ENCODE peak calls at places on chromosomes 5 and 9, in seven cellular contexts. W is GM12865, Q is sigmoid colon, O is right lobe of liver, H is epithelial cell of proximal tubule, C is body of pancreas, J is neural crest cell. S is an unnamed sample.

GRCh38 chr9:36154213-36154952 is 14.8 kb upstream of the CCIN start:
- DNase-seq in W (no peak), Q (peak; percentile 81), O (no peak), H (peak; percentile 40), C (no peak), J (no peak), S (no peak)

GRCh38 chr5:73268826-73269225 is 95.8 kb downstream of the TMEM174 start:
- DNase-seq in W (no peak), Q (no peak), O (no peak), H (no peak), C (no peak), J (no peak), S (no peak)

GRCh38 chr5:167573274-167574127 is 717.9 kb upstream of the WWC1 start:
- DNase-seq in W (no peak), Q (no peak), O (peak; percentile 22), H (no peak), C (no peak), J (peak; percentile 36), S (no peak)

GRCh38 chr5:77518304-77518703 is 26.2 kb upstream of the WDR41 start:
- DNase-seq in W (peak; percentile 13), Q (no peak), O (no peak), H (no peak), C (no peak), J (no peak), S (no peak)

GRCh38 chr5:148913985-148914421 is 87.6 kb downstream of the ADRB2 start:
- DNase-seq in W (peak; percentile 7), Q (no peak), O (no peak), H (peak; percentile 94), C (no peak), J (no peak), S (no peak)

GRCh38 chr5:1483064-1483463 is 37.8 kb upstream of the SLC6A3 start:
- DNase-seq in W (no peak), Q (no peak), O (no peak), H (no peak), C (no peak), J (no peak), S (no peak)

GRCh38 chr9:22008662-22009562 is at the start of gene CDKN2B:
- DNase-seq in W (peak; percentile 85), Q (peak; percentile 97), O (peak; percentile 98), H (no peak), C (peak; percentile 97), J (peak; percentile 94), S (peak; percentile 93)

GRCh38 chr9:109349431-109349846 is 28.6 kb upstream of the EPB41L4B start:
- DNase-seq in W (no peak), Q (no peak), O (no peak), H (peak; percentile 74), C (peak; percentile 25), J (no peak), S (no peak)

GRCh38 chr9:109604036-109604600 is 106.0 kb upstream of the PTPN3 start:
- DNase-seq in W (no peak), Q (no peak), O (no peak), H (no peak), C (no peak), J (no peak), S (no peak)

DNA sequence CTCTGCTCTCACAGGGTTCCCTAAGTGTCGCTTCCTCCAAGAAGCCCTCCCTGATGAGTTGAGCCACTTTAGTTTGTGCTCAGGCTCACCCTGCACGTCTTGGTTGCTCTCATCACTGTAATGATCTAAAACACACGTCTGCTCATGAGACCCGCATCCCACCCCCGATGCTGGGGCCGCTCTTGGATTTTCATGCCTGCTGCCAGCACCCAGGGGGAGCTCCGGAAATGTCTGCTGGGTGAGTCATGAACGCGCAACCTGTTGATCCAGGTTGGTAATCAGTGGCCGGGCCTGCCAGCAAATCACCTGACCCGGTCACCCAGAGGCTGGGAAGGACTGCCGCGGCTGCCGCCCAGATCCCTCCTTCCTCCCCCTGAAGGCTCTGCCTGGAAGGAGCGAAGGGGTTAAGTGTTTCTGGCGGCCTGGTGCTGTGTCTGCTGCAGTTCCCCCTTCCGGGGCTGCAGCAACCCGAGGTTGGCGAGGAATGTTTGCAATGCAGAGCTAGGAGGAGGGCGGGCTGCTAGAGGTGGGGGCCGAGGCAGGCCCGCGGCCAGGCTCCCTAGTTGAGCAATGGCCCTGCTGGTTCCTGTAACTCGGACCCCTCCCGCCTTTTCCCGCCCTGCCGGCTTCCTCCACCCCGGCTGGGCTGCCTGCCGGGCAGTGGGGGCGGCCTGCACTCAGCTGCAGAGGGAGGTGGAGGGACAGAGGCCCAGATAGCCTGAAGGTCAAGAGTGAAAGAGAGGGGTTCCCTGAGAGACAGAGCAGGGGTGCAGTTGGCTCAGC is 156.1 kb upstream of the IER5L start:
- DNase-seq in W (no peak), Q (peak; percentile 96), O (peak; percentile 94), H (peak; percentile 94), C (peak; percentile 98), J (peak; percentile 59), S (peak; percentile 79)
- TF ChIP-seq CTCF in W (no peak), Q (no peak), O (peak; percentile 7), H (peak; percentile 22), C (peak; percentile 29), J (no peak), S (peak; percentile 27)

DNA sequence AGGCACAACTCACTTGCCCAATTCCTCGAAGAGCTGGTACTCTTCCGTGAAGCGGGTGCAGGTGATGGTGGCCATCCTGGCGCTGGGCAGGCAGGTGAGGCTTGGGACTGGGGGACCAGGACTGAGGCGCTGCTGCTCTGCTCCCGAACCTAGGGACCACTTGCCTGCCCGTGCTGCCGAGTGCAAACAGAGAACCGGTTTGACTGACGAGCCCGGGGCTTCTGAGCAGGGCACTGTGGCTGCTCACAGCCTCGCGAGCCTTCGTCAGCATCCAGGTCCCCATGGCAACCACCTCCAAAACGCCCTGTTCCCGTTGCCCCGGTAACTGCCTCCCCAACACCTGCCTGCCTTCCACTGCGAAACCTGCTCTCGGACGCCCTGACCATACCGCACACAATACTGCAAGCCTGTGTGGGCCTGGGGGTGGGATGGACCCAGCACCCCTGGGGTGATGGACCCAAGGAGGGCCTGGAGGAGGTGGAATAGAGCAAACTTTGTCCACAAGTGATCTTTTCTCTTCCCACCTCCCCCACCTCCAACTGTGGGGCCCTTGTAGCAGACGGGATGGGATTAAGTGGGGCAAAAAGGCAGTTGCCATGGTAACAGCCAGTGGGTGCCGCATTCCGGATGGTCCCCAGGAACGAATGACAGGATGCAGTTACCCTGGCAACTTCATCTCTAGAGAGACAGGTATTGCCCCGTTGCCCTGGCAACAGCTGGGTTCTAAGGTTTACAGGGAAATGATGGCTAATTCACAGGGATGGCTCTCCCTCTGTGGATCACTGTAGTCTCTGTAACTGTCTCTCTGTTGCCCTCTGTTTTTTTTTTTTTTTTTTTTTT is at the start of gene CAMK2A:
- DNase-seq in W (peak; percentile 7), Q (no peak), O (no peak), H (no peak), C (no peak), J (peak; percentile 50), S (no peak)
- TF ChIP-seq CTCF in W (no peak), Q (no peak), O (no peak), H (no peak), C (no peak), J (no peak), S (no peak)

GRCh38 chr5:107556575-107556974 is 114.2 kb downstream of the EFNA5 start:
- DNase-seq in W (no peak), Q (no peak), O (no peak), H (no peak), C (no peak), J (no peak), S (no peak)

GRCh38 chr5:107554776-107555424 is 115.8 kb downstream of the EFNA5 start:
- DNase-seq in W (peak; percentile 42), Q (no peak), O (no peak), H (no peak), C (no peak), J (no peak), S (no peak)

GRCh38 chr5:107558951-107559350 is 111.8 kb downstream of the EFNA5 start:
- DNase-seq in W (no peak), Q (no peak), O (no peak), H (no peak), C (no peak), J (no peak), S (no peak)

GRCh38 chr5:107555425-107556090 is 115.2 kb downstream of the EFNA5 start:
- DNase-seq in W (no peak), Q (no peak), O (no peak), H (no peak), C (no peak), J (no peak), S (no peak)

DNA sequence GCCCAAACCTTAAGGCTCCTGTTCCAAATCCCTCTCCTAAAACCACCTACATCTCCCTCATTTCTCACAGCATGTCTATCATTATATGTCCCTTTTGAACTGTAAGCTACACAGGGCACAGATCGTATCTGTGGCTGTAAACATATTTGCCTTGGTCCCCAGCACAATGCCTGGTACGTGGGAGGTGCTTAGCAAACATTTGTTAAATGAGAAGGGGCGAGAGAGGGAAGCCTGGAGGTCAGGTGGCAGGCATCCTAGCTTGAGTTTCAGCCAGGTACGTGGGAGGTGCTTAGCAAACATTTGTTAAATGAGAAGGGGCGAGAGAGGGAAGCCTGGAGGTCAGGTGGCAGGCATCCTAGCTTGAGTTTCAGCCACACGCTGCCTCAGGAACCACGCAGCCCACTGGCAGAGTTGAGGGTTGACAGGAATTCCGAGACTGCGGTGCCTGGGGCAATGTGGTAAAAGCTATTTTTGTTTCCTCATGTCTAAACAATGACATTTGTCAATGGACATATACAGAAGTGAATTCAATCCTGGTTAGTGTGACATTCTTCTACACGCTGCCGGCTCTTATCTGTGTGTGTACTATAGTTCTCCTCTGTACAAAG is 113.6 kb downstream of the EFNA5 start:
- DNase-seq in W (no peak), Q (no peak), O (no peak), H (no peak), C (peak; percentile 24), J (peak; percentile 43), S (no peak)
- TF ChIP-seq CTCF in W (no peak), Q (no peak), O (no peak), H (no peak), C (no peak), J (no peak), S (no peak)

GRCh38 chr5:134784946-134785620 is 26.5 kb downstream of the DDX46 start:
- DNase-seq in W (no peak), Q (no peak), O (no peak), H (no peak), C (no peak), J (no peak), S (no peak)

GRCh38 chr5:134787692-134788091 is 29.1 kb downstream of the DDX46 start:
- DNase-seq in W (no peak), Q (no peak), O (no peak), H (no peak), C (no peak), J (no peak), S (no peak)

DNA sequence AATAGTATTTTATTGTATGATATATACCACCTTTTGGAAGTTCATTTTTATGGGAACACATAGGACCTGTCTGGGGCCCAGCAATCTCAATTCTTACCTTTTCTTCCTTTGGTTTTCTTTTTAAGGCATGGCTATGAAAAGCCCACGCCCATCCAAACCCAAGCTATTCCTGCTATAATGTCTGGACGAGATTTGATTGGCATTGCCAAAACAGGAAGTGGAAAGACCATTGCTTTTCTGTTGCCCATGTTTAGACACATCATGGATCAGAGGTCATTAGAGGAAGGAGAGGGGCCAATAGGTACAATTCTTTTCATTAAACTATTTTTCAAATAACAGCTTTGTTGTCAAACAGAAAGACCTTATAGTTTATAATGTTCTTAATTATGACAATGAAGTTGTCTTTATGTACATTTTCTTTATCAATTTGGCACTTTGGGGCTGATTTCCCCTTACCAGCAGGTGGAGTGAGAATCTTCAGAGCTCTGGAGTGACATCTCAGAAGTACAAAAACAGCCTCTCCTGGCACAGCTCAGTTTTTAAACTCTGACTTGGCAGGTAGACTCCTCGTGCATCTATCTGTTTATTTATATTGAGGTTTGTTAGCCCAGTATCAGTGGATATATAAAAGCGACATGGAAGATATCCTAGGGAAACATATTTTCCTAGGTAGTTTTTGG is 25.8 kb downstream of the DDX46 start:
- DNase-seq in W (peak; percentile 18), Q (no peak), O (no peak), H (no peak), C (no peak), J (no peak), S (no peak)
- TF ChIP-seq CTCF in W (peak; percentile 15), Q (no peak), O (peak; percentile 27), H (peak; percentile 45), C (no peak), J (peak; percentile 38), S (no peak)

S was measured in progenitor cell of endocrine pancreas.